ENCODE peak calls at places on chromosome 13, in nine cellular contexts. One of them, this sample, is unnamed.

GRCh38 chr13:72507394-72508199 is 219.8 kb downstream of the MZT1 start:
- DNase-seq in nephron progenitor cell: no peak
- DNase-seq in body of pancreas: no peak
- DNase-seq in WTC11: no peak
- DNase-seq in esophagus muscularis mucosa: no peak
- DNase-seq in mammary epithelial cell: no peak
- DNase-seq in astrocyte: no peak
- DNase-seq in endothelial cell: no peak
- DNase-seq in choroid plexus epithelial cell: peak; percentile 41
- DNase-seq in this sample: no peak

GRCh38 chr13:51600703-51601102 is 16.4 kb downstream of the WDFY2 start:
- DNase-seq in nephron progenitor cell: no peak
- DNase-seq in body of pancreas: no peak
- DNase-seq in WTC11: no peak
- DNase-seq in esophagus muscularis mucosa: no peak
- DNase-seq in mammary epithelial cell: no peak
- DNase-seq in astrocyte: no peak
- DNase-seq in endothelial cell: no peak
- DNase-seq in choroid plexus epithelial cell: no peak
- DNase-seq in this sample: no peak

GRCh38 chr13:45316210-45316799 is 24.7 kb downstream of the TPT1 start:
- DNase-seq in nephron progenitor cell: no peak
- DNase-seq in body of pancreas: no peak
- DNase-seq in WTC11: no peak
- DNase-seq in esophagus muscularis mucosa: no peak
- DNase-seq in mammary epithelial cell: no peak
- DNase-seq in astrocyte: no peak
- DNase-seq in endothelial cell: no peak
- DNase-seq in choroid plexus epithelial cell: no peak
- DNase-seq in this sample: no peak

GRCh38 chr13:102642475-102642874 is 45.7 kb downstream of the TPP2 start:
- DNase-seq in nephron progenitor cell: no peak
- DNase-seq in body of pancreas: peak; percentile 89
- DNase-seq in WTC11: no peak
- DNase-seq in esophagus muscularis mucosa: no peak
- DNase-seq in mammary epithelial cell: no peak
- DNase-seq in astrocyte: peak; percentile 12
- DNase-seq in endothelial cell: no peak
- DNase-seq in choroid plexus epithelial cell: no peak
- DNase-seq in this sample: no peak

GRCh38 chr13:51000576-51001260 is 91.1 kb downstream of the RNASEH2B start:
- DNase-seq in nephron progenitor cell: peak; percentile 40
- DNase-seq in body of pancreas: peak; percentile 13
- DNase-seq in WTC11: no peak
- DNase-seq in esophagus muscularis mucosa: peak; percentile 92
- DNase-seq in mammary epithelial cell: peak; percentile 92
- DNase-seq in astrocyte: peak; percentile 75
- DNase-seq in endothelial cell: no peak
- DNase-seq in choroid plexus epithelial cell: peak; percentile 26
- DNase-seq in this sample: peak; percentile 7

GRCh38 chr13:112912726-112913440 is 56.1 kb upstream of the MCF2L start:
- DNase-seq in nephron progenitor cell: no peak
- DNase-seq in body of pancreas: no peak
- DNase-seq in WTC11: no peak
- DNase-seq in esophagus muscularis mucosa: no peak
- DNase-seq in mammary epithelial cell: no peak
- DNase-seq in astrocyte: no peak
- DNase-seq in endothelial cell: no peak
- DNase-seq in choroid plexus epithelial cell: no peak
- DNase-seq in this sample: no peak

GRCh38 chr13:19644947-19645439 is 11.5 kb downstream of the MPHOSPH8 start:
- DNase-seq in nephron progenitor cell: no peak
- DNase-seq in body of pancreas: no peak
- DNase-seq in WTC11: no peak
- DNase-seq in esophagus muscularis mucosa: no peak
- DNase-seq in mammary epithelial cell: no peak
- DNase-seq in astrocyte: no peak
- DNase-seq in endothelial cell: no peak
- DNase-seq in choroid plexus epithelial cell: no peak
- DNase-seq in this sample: no peak

GRCh38 chr13:20703785-20704458 is 423 bp downstream of the IL17D start:
- DNase-seq in nephron progenitor cell: peak; percentile 81
- DNase-seq in body of pancreas: peak; percentile 91
- DNase-seq in WTC11: peak; percentile 74
- DNase-seq in esophagus muscularis mucosa: no peak
- DNase-seq in mammary epithelial cell: peak; percentile 82
- DNase-seq in astrocyte: peak; percentile 62
- DNase-seq in endothelial cell: peak; percentile 79
- DNase-seq in choroid plexus epithelial cell: peak; percentile 84
- DNase-seq in this sample: no peak

GRCh38 chr13:31756346-31756745 is 17.0 kb downstream of the RXFP2 start:
- DNase-seq in nephron progenitor cell: no peak
- DNase-seq in body of pancreas: no peak
- DNase-seq in WTC11: no peak
- DNase-seq in esophagus muscularis mucosa: no peak
- DNase-seq in mammary epithelial cell: peak; percentile 68
- DNase-seq in astrocyte: peak; percentile 94
- DNase-seq in endothelial cell: no peak
- DNase-seq in choroid plexus epithelial cell: peak; percentile 56
- DNase-seq in this sample: no peak

GRCh38 chr13:21043898-21044297 is 17.5 kb downstream of the LATS2 start:
- DNase-seq in nephron progenitor cell: no peak
- DNase-seq in body of pancreas: no peak
- DNase-seq in WTC11: no peak
- DNase-seq in esophagus muscularis mucosa: no peak
- DNase-seq in mammary epithelial cell: no peak
- DNase-seq in astrocyte: peak; percentile 86
- DNase-seq in endothelial cell: no peak
- DNase-seq in choroid plexus epithelial cell: peak; percentile 91
- DNase-seq in this sample: peak; percentile 64

GRCh38 chr13:108959254-108959653 is 329.8 kb downstream of the MYO16 start:
- DNase-seq in nephron progenitor cell: no peak
- DNase-seq in body of pancreas: no peak
- DNase-seq in WTC11: no peak
- DNase-seq in esophagus muscularis mucosa: no peak
- DNase-seq in mammary epithelial cell: peak; percentile 64
- DNase-seq in astrocyte: peak; percentile 29
- DNase-seq in endothelial cell: no peak
- DNase-seq in choroid plexus epithelial cell: peak; percentile 53
- DNase-seq in this sample: no peak

GRCh38 chr13:108960006-108960405 is 330.6 kb downstream of the MYO16 start:
- DNase-seq in nephron progenitor cell: no peak
- DNase-seq in body of pancreas: no peak
- DNase-seq in WTC11: no peak
- DNase-seq in esophagus muscularis mucosa: no peak
- DNase-seq in mammary epithelial cell: no peak
- DNase-seq in astrocyte: no peak
- DNase-seq in endothelial cell: no peak
- DNase-seq in choroid plexus epithelial cell: no peak
- DNase-seq in this sample: no peak

GRCh38 chr13:108962652-108963051 is 333.2 kb downstream of the MYO16 start:
- DNase-seq in nephron progenitor cell: no peak
- DNase-seq in body of pancreas: no peak
- DNase-seq in WTC11: no peak
- DNase-seq in esophagus muscularis mucosa: no peak
- DNase-seq in mammary epithelial cell: no peak
- DNase-seq in astrocyte: no peak
- DNase-seq in endothelial cell: no peak
- DNase-seq in choroid plexus epithelial cell: no peak
- DNase-seq in this sample: no peak

GRCh38 chr13:108963276-108963810 is 333.9 kb downstream of the MYO16 start:
- DNase-seq in nephron progenitor cell: no peak
- DNase-seq in body of pancreas: no peak
- DNase-seq in WTC11: no peak
- DNase-seq in esophagus muscularis mucosa: no peak
- DNase-seq in mammary epithelial cell: no peak
- DNase-seq in astrocyte: no peak
- DNase-seq in endothelial cell: no peak
- DNase-seq in choroid plexus epithelial cell: no peak
- DNase-seq in this sample: no peak

GRCh38 chr13:108961542-108962125 is 332.2 kb downstream of the MYO16 start:
- DNase-seq in nephron progenitor cell: peak; percentile 28
- DNase-seq in body of pancreas: no peak
- DNase-seq in WTC11: no peak
- DNase-seq in esophagus muscularis mucosa: no peak
- DNase-seq in mammary epithelial cell: peak; percentile 50
- DNase-seq in astrocyte: peak; percentile 18
- DNase-seq in endothelial cell: no peak
- DNase-seq in choroid plexus epithelial cell: peak; percentile 79
- DNase-seq in this sample: no peak
- TF ChIP-seq CTCF in nephron progenitor cell: peak; percentile 77
- TF ChIP-seq CTCF in body of pancreas: peak; percentile 74
- TF ChIP-seq CTCF in WTC11: peak; percentile 84
- TF ChIP-seq CTCF in esophagus muscularis mucosa: peak; percentile 85
- TF ChIP-seq CTCF in mammary epithelial cell: peak; percentile 77
- TF ChIP-seq CTCF in astrocyte: peak; percentile 92
- TF ChIP-seq CTCF in endothelial cell: peak; percentile 96
- TF ChIP-seq CTCF in choroid plexus epithelial cell: peak; percentile 80
- TF ChIP-seq CTCF in this sample: peak; percentile 69

GRCh38 chr13:49512578-49512977 is 16.8 kb downstream of the PHF11 start:
- DNase-seq in nephron progenitor cell: no peak
- DNase-seq in body of pancreas: no peak
- DNase-seq in WTC11: no peak
- DNase-seq in esophagus muscularis mucosa: no peak
- DNase-seq in mammary epithelial cell: no peak
- DNase-seq in astrocyte: no peak
- DNase-seq in endothelial cell: no peak
- DNase-seq in choroid plexus epithelial cell: no peak
- DNase-seq in this sample: no peak

GRCh38 chr13:49516467-49516866 is 20.7 kb downstream of the PHF11 start:
- DNase-seq in nephron progenitor cell: no peak
- DNase-seq in body of pancreas: no peak
- DNase-seq in WTC11: no peak
- DNase-seq in esophagus muscularis mucosa: no peak
- DNase-seq in mammary epithelial cell: no peak
- DNase-seq in astrocyte: no peak
- DNase-seq in endothelial cell: no peak
- DNase-seq in choroid plexus epithelial cell: no peak
- DNase-seq in this sample: no peak

GRCh38 chr13:49521216-49521615 is 25.5 kb downstream of the PHF11 start:
- DNase-seq in nephron progenitor cell: no peak
- DNase-seq in body of pancreas: no peak
- DNase-seq in WTC11: no peak
- DNase-seq in esophagus muscularis mucosa: no peak
- DNase-seq in mammary epithelial cell: no peak
- DNase-seq in astrocyte: no peak
- DNase-seq in endothelial cell: no peak
- DNase-seq in choroid plexus epithelial cell: no peak
- DNase-seq in this sample: no peak

GRCh38 chr13:49517461-49517860 is 21.7 kb downstream of the PHF11 start:
- DNase-seq in nephron progenitor cell: peak; percentile 9
- DNase-seq in body of pancreas: no peak
- DNase-seq in WTC11: peak; percentile 23
- DNase-seq in esophagus muscularis mucosa: no peak
- DNase-seq in mammary epithelial cell: no peak
- DNase-seq in astrocyte: no peak
- DNase-seq in endothelial cell: peak; percentile 17
- DNase-seq in choroid plexus epithelial cell: peak; percentile 47
- DNase-seq in this sample: no peak
- TF ChIP-seq CTCF in nephron progenitor cell: peak; percentile 37
- TF ChIP-seq CTCF in body of pancreas: no peak
- TF ChIP-seq CTCF in WTC11: no peak
- TF ChIP-seq CTCF in esophagus muscularis mucosa: no peak
- TF ChIP-seq CTCF in mammary epithelial cell: no peak
- TF ChIP-seq CTCF in astrocyte: peak; percentile 44
- TF ChIP-seq CTCF in endothelial cell: peak; percentile 36
- TF ChIP-seq CTCF in choroid plexus epithelial cell: peak; percentile 61
- TF ChIP-seq CTCF in this sample: peak; percentile 61

GRCh38 chr13:48859168-48860105 is 116.3 kb upstream of the FNDC3A start:
- DNase-seq in nephron progenitor cell: peak; percentile 20
- DNase-seq in body of pancreas: no peak
- DNase-seq in WTC11: no peak
- DNase-seq in esophagus muscularis mucosa: peak; percentile 12
- DNase-seq in mammary epithelial cell: no peak
- DNase-seq in astrocyte: no peak
- DNase-seq in endothelial cell: no peak
- DNase-seq in choroid plexus epithelial cell: no peak
- DNase-seq in this sample: no peak

GRCh38 chr13:48857576-48857975 is 118.1 kb upstream of the FNDC3A start:
- DNase-seq in nephron progenitor cell: no peak
- DNase-seq in body of pancreas: no peak
- DNase-seq in WTC11: no peak
- DNase-seq in esophagus muscularis mucosa: peak; percentile 19
- DNase-seq in mammary epithelial cell: no peak
- DNase-seq in astrocyte: no peak
- DNase-seq in endothelial cell: no peak
- DNase-seq in choroid plexus epithelial cell: no peak
- DNase-seq in this sample: no peak

GRCh38 chr13:48858523-48858922 is 117.2 kb upstream of the FNDC3A start:
- DNase-seq in nephron progenitor cell: no peak
- DNase-seq in body of pancreas: no peak
- DNase-seq in WTC11: no peak
- DNase-seq in esophagus muscularis mucosa: peak; percentile 24
- DNase-seq in mammary epithelial cell: no peak
- DNase-seq in astrocyte: no peak
- DNase-seq in endothelial cell: no peak
- DNase-seq in choroid plexus epithelial cell: peak; percentile 23
- DNase-seq in this sample: no peak

GRCh38 chr13:48860369-48860768 is 115.3 kb upstream of the FNDC3A start:
- DNase-seq in nephron progenitor cell: no peak
- DNase-seq in body of pancreas: no peak
- DNase-seq in WTC11: no peak
- DNase-seq in esophagus muscularis mucosa: no peak
- DNase-seq in mammary epithelial cell: no peak
- DNase-seq in astrocyte: no peak
- DNase-seq in endothelial cell: no peak
- DNase-seq in choroid plexus epithelial cell: no peak
- DNase-seq in this sample: no peak

DNA sequence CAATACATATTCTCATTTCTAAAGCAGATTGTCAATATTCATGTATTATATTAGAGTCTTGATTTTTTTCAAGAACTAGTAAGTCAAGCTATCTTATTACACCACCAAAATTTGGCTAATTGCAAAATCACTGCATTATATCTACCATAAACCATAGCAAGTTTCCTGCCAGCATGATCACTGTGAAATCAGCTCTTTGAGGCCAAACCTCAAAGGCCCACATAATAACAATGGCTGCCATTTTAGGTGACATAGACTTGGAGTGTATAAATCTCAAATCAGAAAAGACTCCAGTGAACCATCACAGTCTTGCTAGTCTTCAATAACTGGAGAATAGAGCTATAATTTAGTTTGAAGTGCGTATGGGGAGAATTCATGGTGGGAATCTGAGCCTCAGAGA is 117.6 kb upstream of the FNDC3A start:
- DNase-seq in nephron progenitor cell: no peak
- DNase-seq in body of pancreas: no peak
- DNase-seq in WTC11: no peak
- DNase-seq in esophagus muscularis mucosa: no peak
- DNase-seq in mammary epithelial cell: no peak
- DNase-seq in astrocyte: no peak
- DNase-seq in endothelial cell: no peak
- DNase-seq in choroid plexus epithelial cell: no peak
- DNase-seq in this sample: no peak
- TF ChIP-seq CTCF in nephron progenitor cell: no peak
- TF ChIP-seq CTCF in body of pancreas: no peak
- TF ChIP-seq CTCF in WTC11: no peak
- TF ChIP-seq CTCF in esophagus muscularis mucosa: no peak
- TF ChIP-seq CTCF in mammary epithelial cell: no peak
- TF ChIP-seq CTCF in astrocyte: no peak
- TF ChIP-seq CTCF in endothelial cell: no peak
- TF ChIP-seq CTCF in choroid plexus epithelial cell: no peak
- TF ChIP-seq CTCF in this sample: no peak

GRCh38 chr13:73849292-73849691 is 284.9 kb downstream of the KLF12 start:
- DNase-seq in nephron progenitor cell: no peak
- DNase-seq in body of pancreas: peak; percentile 6
- DNase-seq in WTC11: peak; percentile 35
- DNase-seq in esophagus muscularis mucosa: no peak
- DNase-seq in mammary epithelial cell: no peak
- DNase-seq in astrocyte: peak; percentile 31
- DNase-seq in endothelial cell: peak; percentile 35
- DNase-seq in choroid plexus epithelial cell: peak; percentile 80
- DNase-seq in this sample: no peak
- TF ChIP-seq CTCF in nephron progenitor cell: no peak
- TF ChIP-seq CTCF in body of pancreas: peak; percentile 5
- TF ChIP-seq CTCF in WTC11: peak; percentile 18
- TF ChIP-seq CTCF in esophagus muscularis mucosa: peak; percentile 14
- TF ChIP-seq CTCF in mammary epithelial cell: peak; percentile 41
- TF ChIP-seq CTCF in astrocyte: peak; percentile 43
- TF ChIP-seq CTCF in endothelial cell: peak; percentile 46
- TF ChIP-seq CTCF in choroid plexus epithelial cell: peak; percentile 75
- TF ChIP-seq CTCF in this sample: peak; percentile 46